ENCODE peak calls at places on chromosomes 1 and 21, in four cellular contexts. Q is PC-9; D is activated CD4-positive, alpha-beta T cell treated with anti-CD3 and anti-CD28 coated beads for 48 hours; H is iPS DF 6.9. V is an unnamed sample.
A peak's percentile ranks its signal among the peaks of the same experiment; 100 is the strongest.

GRCh38 chr1:154190550-154190949 is 1.4 kb downstream of the TPM3 start:
- DNase-seq in Q (no peak), D (no peak), H (no peak), V (no peak)

GRCh38 chr1:66370462-66370907 is 163.5 kb upstream of the SGIP1 start:
- DNase-seq in Q (no peak), D (peak; percentile 22), H (no peak), V (no peak)

GRCh38 chr1:225881081-225882007 is 836 bp downstream of the TMEM63A start:
- DNase-seq in Q (peak; percentile 73), D (peak; percentile 52), H (no peak), V (no peak)

GRCh38 chr1:5502310-5503194 is 489.7 kb downstream of the NPHP4 start:
- DNase-seq in Q (no peak), D (no peak), H (no peak), V (no peak)

GRCh38 chr1:231612393-231613089 is 14.0 kb upstream of the DISC1 start:
- DNase-seq in Q (no peak), D (peak; percentile 45), H (no peak), V (peak; percentile 91)

GRCh38 chr1:33424610-33425009 is 6.3 kb downstream of the PHC2 start:
- DNase-seq in Q (no peak), D (no peak), H (no peak), V (no peak)

GRCh38 chr1:241536969-241537368 is 4.8 kb downstream of the KMO start:
- DNase-seq in Q (no peak), D (no peak), H (no peak), V (no peak)

GRCh38 chr1:220819627-220820026 is 32.9 kb downstream of the MTARC1 start:
- DNase-seq in Q (no peak), D (no peak), H (no peak), V (no peak)

GRCh38 chr1:99781798-99782197 is 15.4 kb upstream of the FRRS1 start:
- DNase-seq in Q (no peak), D (no peak), H (no peak), V (no peak)

GRCh38 chr1:217734973-217735372 is 103.8 kb downstream of the SPATA17 start:
- DNase-seq in Q (no peak), D (no peak), H (no peak), V (no peak)

GRCh38 chr1:87131809-87132663 is 196.6 kb upstream of the LMO4 start:
- DNase-seq in Q (peak; percentile 69), D (peak; percentile 83), H (no peak), V (no peak)

GRCh38 chr1:197145451-197146029 is 929 bp downstream of the ASPM start:
- DNase-seq in Q (no peak), D (peak; percentile 8), H (no peak), V (no peak)

GRCh38 chr1:58779059-58779754 is 4.6 kb downstream of the JUN start:
- DNase-seq in Q (no peak), D (no peak), H (no peak), V (no peak)

GRCh38 chr1:25703671-25704637 is 87.4 kb downstream of the MAN1C1 start:
- DNase-seq in Q (no peak), D (peak; percentile 40), H (no peak), V (peak; percentile 63)

GRCh38 chr21:44933938-44934260 is 5.9 kb upstream of the SLX9 start:
- DNase-seq in Q (no peak), D (no peak), H (no peak), V (no peak)